ENCODE peak calls at places on chromosomes 12 and 14, in five cellular contexts. L is GM23248, M is H9, O is neural progenitor cell, Z is HepG2. P is an unnamed sample.

GRCh38 chr12:128418944-128419343 is 152.0 kb downstream of the TMEM132C start:
- DNase-seq in M (no peak), Z (no peak), L (no peak), O (no peak), P (no peak)

GRCh38 chr14:96581902-96582640 is 79.9 kb downstream of the PAPOLA start:
- DNase-seq in M (no peak), Z (no peak), L (peak), O (no peak), P (no peak)

GRCh38 chr14:53953002-53953827 is 3.4 kb downstream of the BMP4 start:
- DNase-seq in Z (peak), O (peak), L (peak), M (peak), P (peak)

GRCh38 chr12:57781241-57781640 is 1.3 kb upstream of the TSFM start:
- DNase-seq in M (no peak), L (no peak), O (no peak), Z (no peak), P (no peak)

GRCh38 chr12:57460457-57461325 is 1.1 kb downstream of the GLI1 start:
- DNase-seq in M (peak), L (no peak), Z (no peak), O (peak), P (peak)

GRCh38 chr14:75306917-75307699 is 28.5 kb downstream of the FOS start:
- DNase-seq in Z (no peak), L (peak), M (no peak), O (peak), P (peak)

GRCh38 chr14:52018252-52018651 is 28.9 kb downstream of the RTRAF start:
- DNase-seq in M (no peak), O (no peak), Z (no peak), L (no peak), P (no peak)

GRCh38 chr12:41573445-41573844 is 385.3 kb downstream of the PDZRN4 start:
- DNase-seq in L (no peak), O (no peak), Z (no peak), M (no peak), P (no peak)

GRCh38 chr12:105674871-105675699 is 344.6 kb downstream of the C12orf75 start:
- DNase-seq in L (no peak), M (no peak), O (no peak), Z (no peak), P (no peak)

GRCh38 chr14:75417674-75418073 is 10.1 kb upstream of the JDP2 start:
- DNase-seq in O (no peak), L (peak), M (no peak), Z (peak), P (no peak)

GRCh38 chr12:71865166-71865713 is 25.7 kb downstream of the TBC1D15 start:
- DNase-seq in Z (no peak), M (no peak), L (peak), O (no peak), P (no peak)

GRCh38 chr14:38837333-38838048 is 265.5 kb downstream of the SEC23A start:
- DNase-seq in L (no peak), M (no peak), O (no peak), Z (no peak), P (no peak)

GRCh38 chr12:46562625-46563228 is 190.2 kb upstream of the SLC38A2 start:
- DNase-seq in M (no peak), L (peak), O (no peak), Z (peak), P (no peak)

GRCh38 chr12:56115329-56115728 is 1.1 kb upstream of the RPL41 start:
- DNase-seq in L (peak), Z (no peak), M (peak), O (peak), P (no peak)

GRCh38 chr14:28157289-28157869 is 609.2 kb upstream of the FOXG1 start:
- DNase-seq in M (no peak), L (no peak), O (no peak), Z (no peak), P (no peak)
- H3K9ac ChIP-seq in M (no peak), L (no peak), O (no peak), Z (no peak), P (no peak)

DNA sequence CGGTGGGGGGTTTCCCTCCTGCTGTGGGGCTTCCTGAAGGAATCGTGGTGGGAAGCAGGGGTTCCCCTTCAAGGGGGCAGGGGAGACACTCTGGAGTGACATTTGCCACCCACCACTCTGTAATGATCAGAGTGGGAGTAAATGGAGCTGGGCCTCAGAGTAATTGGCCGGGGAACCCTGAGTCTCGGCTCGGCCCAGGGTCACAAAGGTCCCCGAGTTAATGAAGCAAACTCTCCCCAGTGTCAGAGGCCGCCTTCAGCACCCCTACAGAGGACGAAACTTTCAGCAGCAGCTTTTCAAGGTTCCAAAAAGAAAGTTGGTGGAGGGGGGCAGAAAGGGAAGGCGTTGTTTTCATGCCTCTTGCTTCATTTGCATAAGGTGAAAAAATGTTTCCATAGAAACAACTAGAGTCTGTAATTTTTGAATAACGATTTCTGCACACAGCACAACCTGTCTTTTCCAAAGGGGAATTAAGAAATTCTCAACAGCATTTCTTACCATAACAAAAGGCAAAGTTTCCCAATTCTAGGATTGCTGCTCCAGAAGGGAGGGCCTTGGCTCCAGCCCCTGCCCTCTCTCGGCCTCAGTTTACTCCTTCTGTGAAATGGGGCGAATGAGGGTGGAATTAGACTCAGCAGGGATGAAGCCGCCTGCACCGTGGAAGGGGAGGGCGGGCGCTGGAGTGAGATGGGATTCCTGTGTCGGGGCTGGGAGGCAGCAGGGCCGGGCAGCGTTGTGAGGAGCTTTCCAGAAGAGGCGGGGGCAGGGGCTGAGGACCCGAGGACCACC is 67.0 kb upstream of the BEGAIN start:
- DNase-seq in M (no peak), Z (no peak), L (no peak), O (no peak), P (no peak)
- H3K4me2 ChIP-seq in M (no peak), Z (peak), L (no peak), O (peak), P (peak)

GRCh38 chr12:121530600-121531355 is 50.0 kb downstream of the KDM2B start:
- DNase-seq in Z (no peak), L (peak), M (peak), O (no peak), P (no peak)
- H3K9ac ChIP-seq in Z (no peak), L (no peak), M (no peak), O (no peak), P (no peak)

DNA sequence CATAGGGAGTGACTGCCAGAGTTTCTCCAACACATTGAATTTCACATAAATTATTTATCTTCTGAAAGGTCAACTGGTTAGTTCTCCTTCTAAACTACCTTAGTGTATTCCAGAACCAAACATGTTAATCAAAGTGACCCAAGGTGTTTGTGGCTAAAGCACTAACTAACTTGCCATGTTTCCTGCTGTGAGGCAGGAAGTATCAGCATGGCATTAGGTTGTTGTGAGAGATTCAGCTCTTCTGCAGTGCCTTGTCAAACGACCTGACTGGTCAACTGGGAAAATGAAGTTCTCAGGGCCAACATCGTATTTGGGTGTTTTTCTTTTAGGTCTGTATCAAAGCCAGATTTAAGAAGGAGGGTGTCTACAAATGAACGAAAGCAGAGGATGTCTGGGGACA is 448.1 kb downstream of the APAF1 start:
- DNase-seq in Z (no peak), O (no peak), M (no peak), L (no peak), P (no peak)
- H3K4me2 ChIP-seq in Z (no peak), O (no peak), M (no peak), L (no peak), P (no peak)

GRCh38 chr12:116862167-116862566 is 19.1 kb downstream of the HRK start:
- DNase-seq in M (no peak), O (no peak), L (no peak), Z (no peak), P (no peak)

GRCh38 chr12:116863275-116863767 is 17.9 kb downstream of the HRK start:
- DNase-seq in L (peak), M (peak), Z (peak), O (peak), P (no peak)

GRCh38 chr12:116864371-116865160 is 16.7 kb downstream of the HRK start:
- DNase-seq in Z (peak), M (no peak), O (no peak), L (peak), P (no peak)

GRCh38 chr12:116860281-116860680 is 21.0 kb downstream of the HRK start:
- DNase-seq in L (no peak), M (no peak), Z (no peak), O (no peak), P (no peak)

DNA sequence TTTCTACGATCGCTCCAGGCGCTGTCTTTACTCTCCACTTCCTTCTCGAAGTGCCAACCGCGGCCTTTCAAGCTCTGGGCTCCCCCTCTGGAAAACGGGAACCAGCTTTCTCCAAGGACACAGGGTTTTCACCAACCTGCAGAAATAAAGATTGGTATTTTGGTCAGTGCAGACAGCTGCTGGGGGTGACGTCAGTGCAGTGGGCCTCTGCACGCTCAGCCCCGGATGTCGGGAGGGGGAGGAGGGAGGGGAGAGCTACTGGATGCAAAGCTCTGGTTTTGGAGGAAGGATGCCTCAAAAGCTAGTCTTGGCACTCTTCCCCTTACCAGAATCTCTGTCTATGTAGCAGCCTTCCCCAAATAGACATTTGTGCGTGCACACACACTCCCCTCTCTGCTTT is 19.9 kb downstream of the HRK start:
- DNase-seq in O (peak), Z (no peak), M (peak), L (peak), P (peak)
- H3K9ac ChIP-seq in O (no peak), Z (no peak), M (no peak), L (no peak), P (no peak)

GRCh38 chr12:118682656-118683055 is 298.7 kb upstream of the SRRM4 start:
- DNase-seq in Z (no peak), O (no peak), M (no peak), L (no peak), P (no peak)
- H3K4me2 ChIP-seq in Z (no peak), O (no peak), M (no peak), L (no peak), P (no peak)

DNA sequence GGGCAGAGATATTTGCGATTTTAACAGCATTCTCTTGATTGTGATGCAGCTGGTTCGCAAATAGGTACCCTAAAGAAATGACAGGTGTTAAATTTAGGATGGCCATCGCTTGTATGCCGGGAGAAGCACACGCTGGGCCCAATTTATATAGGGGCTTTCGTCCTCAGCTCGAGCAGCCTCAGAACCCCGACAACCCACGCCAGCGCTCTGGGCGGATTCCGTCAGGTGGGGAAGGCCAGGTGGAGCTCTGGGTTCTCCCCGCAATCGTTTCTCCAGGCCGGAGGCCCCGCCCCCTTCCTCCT is 271 bp upstream of the PSEN1 start:
- DNase-seq in L (no peak), M (no peak), O (no peak), Z (no peak), P (no peak)
- H3K9ac ChIP-seq in L (peak), M (peak), O (no peak), Z (peak), P (peak)

P was measured in MM.1S.